ENCODE peak calls at places on chromosomes 7 and 10, in nine cellular contexts. One of them, this sample, is unnamed.

GRCh38 chr10:123720536-123720935 is 54.4 kb downstream of the GPR26 start:
- DNase-seq in nucleus accumbens: no peak
- DNase-seq in kidney epithelial cell: no peak
- DNase-seq in NT2/D1: no peak
- DNase-seq in CD8-positive, alpha-beta memory T cell: no peak
- DNase-seq in Right ventricle myocardium superior: no peak
- DNase-seq in stimulated activated CD8-positive, alpha-beta memory T cell treated with anti-CD3 and anti-CD28 coated beads, Interleukin-4, amount 100 ng/mL, for 4 hours: no peak
- DNase-seq in effector memory CD8-positive, alpha-beta T cell: no peak
- DNase-seq in HCEC 1CT: no peak
- DNase-seq in this sample: no peak

GRCh38 chr10:78383378-78383777 is 349.7 kb downstream of the RPS24 start:
- DNase-seq in nucleus accumbens: no peak
- DNase-seq in kidney epithelial cell: no peak
- DNase-seq in NT2/D1: no peak
- DNase-seq in CD8-positive, alpha-beta memory T cell: no peak
- DNase-seq in Right ventricle myocardium superior: no peak
- DNase-seq in stimulated activated CD8-positive, alpha-beta memory T cell treated with anti-CD3 and anti-CD28 coated beads, Interleukin-4, amount 100 ng/mL, for 4 hours: no peak
- DNase-seq in effector memory CD8-positive, alpha-beta T cell: no peak
- DNase-seq in HCEC 1CT: no peak
- DNase-seq in this sample: no peak

GRCh38 chr7:94888542-94888941 is 18.9 kb upstream of the PPP1R9A start:
- DNase-seq in nucleus accumbens: no peak
- DNase-seq in kidney epithelial cell: no peak
- DNase-seq in NT2/D1: no peak
- DNase-seq in CD8-positive, alpha-beta memory T cell: no peak
- DNase-seq in Right ventricle myocardium superior: no peak
- DNase-seq in stimulated activated CD8-positive, alpha-beta memory T cell treated with anti-CD3 and anti-CD28 coated beads, Interleukin-4, amount 100 ng/mL, for 4 hours: no peak
- DNase-seq in effector memory CD8-positive, alpha-beta T cell: no peak
- DNase-seq in HCEC 1CT: no peak
- DNase-seq in this sample: no peak

GRCh38 chr7:100467638-100468373 is 3.7 kb upstream of the SPACDR start:
- DNase-seq in nucleus accumbens: peak
- DNase-seq in kidney epithelial cell: no peak
- DNase-seq in NT2/D1: no peak
- DNase-seq in CD8-positive, alpha-beta memory T cell: no peak
- DNase-seq in Right ventricle myocardium superior: no peak
- DNase-seq in stimulated activated CD8-positive, alpha-beta memory T cell treated with anti-CD3 and anti-CD28 coated beads, Interleukin-4, amount 100 ng/mL, for 4 hours: no peak
- DNase-seq in effector memory CD8-positive, alpha-beta T cell: no peak
- DNase-seq in HCEC 1CT: no peak
- DNase-seq in this sample: no peak

GRCh38 chr10:12188656-12189055 is 7.0 kb downstream of the NUDT5 start:
- DNase-seq in nucleus accumbens: no peak
- DNase-seq in kidney epithelial cell: no peak
- DNase-seq in NT2/D1: no peak
- DNase-seq in CD8-positive, alpha-beta memory T cell: no peak
- DNase-seq in Right ventricle myocardium superior: no peak
- DNase-seq in stimulated activated CD8-positive, alpha-beta memory T cell treated with anti-CD3 and anti-CD28 coated beads, Interleukin-4, amount 100 ng/mL, for 4 hours: no peak
- DNase-seq in effector memory CD8-positive, alpha-beta T cell: no peak
- DNase-seq in HCEC 1CT: no peak
- DNase-seq in this sample: no peak

GRCh38 chr10:49280001-49280408 is 19.0 kb upstream of the C10orf71 start:
- DNase-seq in nucleus accumbens: no peak
- DNase-seq in kidney epithelial cell: no peak
- DNase-seq in NT2/D1: no peak
- DNase-seq in CD8-positive, alpha-beta memory T cell: no peak
- DNase-seq in Right ventricle myocardium superior: no peak
- DNase-seq in stimulated activated CD8-positive, alpha-beta memory T cell treated with anti-CD3 and anti-CD28 coated beads, Interleukin-4, amount 100 ng/mL, for 4 hours: no peak
- DNase-seq in effector memory CD8-positive, alpha-beta T cell: no peak
- DNase-seq in HCEC 1CT: peak
- DNase-seq in this sample: no peak

GRCh38 chr7:1508277-1508758 is 4.1 kb upstream of the INTS1 start:
- DNase-seq in nucleus accumbens: no peak
- DNase-seq in kidney epithelial cell: no peak
- DNase-seq in NT2/D1: no peak
- DNase-seq in CD8-positive, alpha-beta memory T cell: no peak
- DNase-seq in Right ventricle myocardium superior: no peak
- DNase-seq in stimulated activated CD8-positive, alpha-beta memory T cell treated with anti-CD3 and anti-CD28 coated beads, Interleukin-4, amount 100 ng/mL, for 4 hours: no peak
- DNase-seq in effector memory CD8-positive, alpha-beta T cell: no peak
- DNase-seq in HCEC 1CT: no peak
- DNase-seq in this sample: no peak

GRCh38 chr10:133332936-133333699 is 3.6 kb downstream of the CALY start:
- DNase-seq in nucleus accumbens: no peak
- DNase-seq in kidney epithelial cell: no peak
- DNase-seq in NT2/D1: no peak
- DNase-seq in CD8-positive, alpha-beta memory T cell: no peak
- DNase-seq in Right ventricle myocardium superior: peak
- DNase-seq in stimulated activated CD8-positive, alpha-beta memory T cell treated with anti-CD3 and anti-CD28 coated beads, Interleukin-4, amount 100 ng/mL, for 4 hours: no peak
- DNase-seq in effector memory CD8-positive, alpha-beta T cell: no peak
- DNase-seq in HCEC 1CT: no peak
- DNase-seq in this sample: no peak

GRCh38 chr7:94297397-94297838 is 97.3 kb upstream of the COL1A2 start:
- DNase-seq in nucleus accumbens: no peak
- DNase-seq in kidney epithelial cell: no peak
- DNase-seq in NT2/D1: no peak
- DNase-seq in CD8-positive, alpha-beta memory T cell: no peak
- DNase-seq in Right ventricle myocardium superior: peak
- DNase-seq in stimulated activated CD8-positive, alpha-beta memory T cell treated with anti-CD3 and anti-CD28 coated beads, Interleukin-4, amount 100 ng/mL, for 4 hours: no peak
- DNase-seq in effector memory CD8-positive, alpha-beta T cell: no peak
- DNase-seq in HCEC 1CT: peak
- DNase-seq in this sample: no peak